ENCODE peak calls at places on chromosomes 6 and 20, in four cellular contexts. T, N, I and L are unnamed samples. For H3K27me3, the result is how much of the 10 kb centered on the place peaks cover.

GRCh38 chr6:43895656-43896055 is 125.6 kb downstream of the VEGFA start:
- DNase-seq in T (no peak), N (no peak), I (no peak), L (no peak)

GRCh38 chr6:30843611-30843998 is 40.7 kb upstream of the DDR1 start:
- DNase-seq in T (no peak), N (no peak), I (no peak), L (no peak)

GRCh38 chr6:143264291-143264834 is 186.1 kb downstream of the ADAT2 start:
- DNase-seq in T (no peak), N (no peak), I (no peak), L (no peak)

GRCh38 chr6:53986165-53986720 is 125.0 kb upstream of the MLIP start:
- DNase-seq in T (no peak), N (no peak), I (peak), L (no peak)

GRCh38 chr6:161435426-161436065 is 161.7 kb upstream of the AGPAT4 start:
- DNase-seq in T (no peak), N (no peak), I (peak), L (no peak)

GRCh38 chr6:13058043-13058442 is 270.3 kb downstream of the TBC1D7 start:
- DNase-seq in T (no peak), N (no peak), I (no peak), L (no peak)

GRCh38 chr6:17361013-17361412 is 32.4 kb upstream of the CAP2 start:
- DNase-seq in T (no peak), N (no peak), I (peak), L (no peak)

GRCh38 chr6:126427713-126428112 is 87.8 kb downstream of the CENPW start:
- DNase-seq in T (no peak), N (no peak), I (no peak), L (peak)

GRCh38 chr6:17313971-17314370 is 32.8 kb downstream of the RBM24 start:
- DNase-seq in T (no peak), N (no peak), I (no peak), L (no peak)

GRCh38 chr6:79735183-79735582 is 104.1 kb downstream of the SH3BGRL2 start:
- DNase-seq in T (no peak), N (no peak), I (no peak), L (no peak)

GRCh38 chr6:79733388-79733787 is 102.3 kb downstream of the SH3BGRL2 start:
- DNase-seq in T (no peak), N (no peak), I (no peak), L (no peak)

GRCh38 chr6:79742030-79742429 is 110.9 kb downstream of the SH3BGRL2 start:
- DNase-seq in T (no peak), N (no peak), I (no peak), L (no peak)

GRCh38 chr6:79734374-79734773 is 103.2 kb downstream of the SH3BGRL2 start:
- DNase-seq in T (no peak), N (no peak), I (no peak), L (no peak)

GRCh38 chr6:79737172-79737571 is 106.0 kb downstream of the SH3BGRL2 start:
- DNase-seq in T (no peak), N (no peak), I (no peak), L (peak)
- TF ChIP-seq CTCF in T (no peak), N (no peak), I (no peak), L (no peak)

DNA sequence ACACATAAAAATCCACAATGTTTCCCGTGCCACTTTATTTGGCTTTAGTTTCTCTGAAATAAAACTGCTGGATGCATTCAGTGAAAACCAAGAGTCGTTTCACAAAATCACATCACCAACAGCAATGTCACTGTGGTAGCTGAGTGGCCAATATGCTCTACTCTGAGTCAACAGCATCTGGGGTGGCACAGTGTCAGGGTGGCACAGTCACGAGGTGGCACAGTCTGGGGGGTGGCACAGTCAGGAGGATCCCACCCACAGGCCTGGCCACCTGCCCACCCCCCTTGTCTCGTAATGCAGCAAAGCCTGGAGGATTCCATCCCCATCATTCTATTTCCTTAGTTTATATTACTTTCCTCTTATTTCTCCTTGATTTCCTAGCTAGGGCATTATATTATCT is 87.0 kb downstream of the ANKRD60 start:
- DNase-seq in T (no peak), N (no peak), I (no peak), L (no peak)
- H3K27me3 ChIP-seq in T (under half), N (under half), I (under half), L (under half)

GRCh38 chr6:149962461-149963211 is 1.1 kb upstream of the ULBP1 start:
- DNase-seq in T (no peak), N (no peak), I (no peak), L (no peak)

GRCh38 chr6:149963462-149964242 is at the start of gene ULBP1:
- DNase-seq in T (peak), N (peak), I (peak), L (no peak)

GRCh38 chr6:149961728-149962425 is 1.9 kb upstream of the ULBP1 start:
- DNase-seq in T (no peak), N (no peak), I (no peak), L (no peak)

GRCh38 chr6:149964243-149965190 is 774 bp downstream of the ULBP1 start:
- DNase-seq in T (no peak), N (no peak), I (peak), L (no peak)

GRCh38 chr6:149963212-149963461 is 606 bp upstream of the ULBP1 start:
- DNase-seq in T (no peak), N (no peak), I (peak), L (peak)
- H3K4me3 ChIP-seq in T (peak), N (no peak), I (peak), L (no peak)

GRCh38 chr20:50569864-50570836 is 60.0 kb downstream of the PTPN1 start:
- DNase-seq in T (no peak), N (no peak), I (peak), L (no peak)
- TF ChIP-seq CTCF in T (no peak), N (no peak), I (peak), L (peak)

DNA sequence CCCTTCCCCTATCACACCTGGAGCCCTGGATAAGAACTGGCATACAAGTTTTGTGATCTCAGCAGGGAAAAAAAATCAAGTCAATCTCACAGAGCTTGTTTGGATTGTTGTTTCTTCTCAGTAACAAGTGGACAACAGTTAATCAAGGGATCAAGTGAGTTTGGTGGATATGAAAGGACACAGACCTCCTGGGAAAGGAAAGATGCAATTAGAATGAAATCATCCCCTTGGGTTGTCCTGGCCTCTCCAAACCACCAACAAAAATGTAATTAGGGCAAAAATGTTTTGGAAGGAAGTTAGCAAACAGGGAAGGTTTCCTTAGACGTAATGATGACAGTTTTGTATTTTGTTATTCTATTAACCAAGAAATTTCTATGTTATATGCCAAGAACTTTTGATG is 99.1 kb upstream of the PRDM1 start:
- DNase-seq in T (no peak), N (no peak), I (no peak), L (no peak)
- H3K27me3 ChIP-seq in T (under half), N (under half), I (under half), L (under half)

GRCh38 chr6:108288742-108289141 is 6.1 kb upstream of the AFG1L start:
- DNase-seq in T (no peak), N (no peak), I (no peak), L (no peak)

GRCh38 chr6:108287373-108287772 is 7.5 kb upstream of the AFG1L start:
- DNase-seq in T (no peak), N (no peak), I (no peak), L (no peak)

GRCh38 chr6:108285381-108285780 is 9.5 kb upstream of the AFG1L start:
- DNase-seq in T (no peak), N (no peak), I (no peak), L (no peak)

DNA sequence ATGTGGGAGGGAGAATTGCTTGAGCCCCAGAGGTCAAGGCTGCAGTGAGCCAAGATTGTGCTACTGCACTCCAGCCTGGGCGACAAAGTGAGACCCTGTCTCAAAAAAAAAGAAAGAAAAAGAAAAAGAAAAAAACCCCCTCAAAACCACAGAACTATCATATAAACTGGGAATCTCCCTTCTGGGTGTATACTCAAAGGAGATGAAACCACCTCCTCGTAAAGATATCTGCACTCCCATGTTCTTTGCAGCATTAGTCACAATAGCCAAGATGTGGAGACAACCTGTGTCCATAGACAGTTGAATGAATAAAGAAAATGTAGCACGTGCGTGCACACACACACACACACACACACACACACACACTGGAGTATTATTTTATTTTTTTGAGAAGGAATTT is 8.5 kb upstream of the AFG1L start:
- DNase-seq in T (no peak), N (no peak), I (no peak), L (no peak)
- H3K4me3 ChIP-seq in T (no peak), N (no peak), I (no peak), L (no peak)

DNA sequence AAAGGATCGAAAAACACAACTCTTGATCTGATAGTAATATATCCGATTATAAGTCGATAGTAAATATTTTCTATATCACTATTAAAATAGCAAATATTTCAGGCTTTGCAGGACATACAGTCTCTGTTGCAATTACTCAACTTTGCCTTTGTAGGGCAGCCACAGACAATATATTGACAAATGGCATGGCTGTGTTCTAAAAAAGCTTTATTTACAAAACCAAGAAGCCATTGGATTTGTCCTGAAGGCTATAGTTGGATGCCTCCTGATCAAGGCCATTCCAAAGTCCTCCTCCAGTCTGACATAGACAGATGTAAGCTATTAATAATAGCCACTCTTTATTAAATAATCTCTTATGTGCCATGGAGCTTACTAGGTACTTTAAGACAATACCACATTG is 5.9 kb downstream of the OCSTAMP start:
- DNase-seq in T (no peak), N (no peak), I (no peak), L (no peak)
- TF ChIP-seq CTCF in T (no peak), N (no peak), I (no peak), L (no peak)

GRCh38 chr20:63172726-63173125 is 43.2 kb downstream of the YTHDF1 start:
- DNase-seq in T (no peak), N (no peak), I (no peak), L (no peak)
- H3K27me3 ChIP-seq in T (under half), N (under half), I (under half), L (half or more)

DNA sequence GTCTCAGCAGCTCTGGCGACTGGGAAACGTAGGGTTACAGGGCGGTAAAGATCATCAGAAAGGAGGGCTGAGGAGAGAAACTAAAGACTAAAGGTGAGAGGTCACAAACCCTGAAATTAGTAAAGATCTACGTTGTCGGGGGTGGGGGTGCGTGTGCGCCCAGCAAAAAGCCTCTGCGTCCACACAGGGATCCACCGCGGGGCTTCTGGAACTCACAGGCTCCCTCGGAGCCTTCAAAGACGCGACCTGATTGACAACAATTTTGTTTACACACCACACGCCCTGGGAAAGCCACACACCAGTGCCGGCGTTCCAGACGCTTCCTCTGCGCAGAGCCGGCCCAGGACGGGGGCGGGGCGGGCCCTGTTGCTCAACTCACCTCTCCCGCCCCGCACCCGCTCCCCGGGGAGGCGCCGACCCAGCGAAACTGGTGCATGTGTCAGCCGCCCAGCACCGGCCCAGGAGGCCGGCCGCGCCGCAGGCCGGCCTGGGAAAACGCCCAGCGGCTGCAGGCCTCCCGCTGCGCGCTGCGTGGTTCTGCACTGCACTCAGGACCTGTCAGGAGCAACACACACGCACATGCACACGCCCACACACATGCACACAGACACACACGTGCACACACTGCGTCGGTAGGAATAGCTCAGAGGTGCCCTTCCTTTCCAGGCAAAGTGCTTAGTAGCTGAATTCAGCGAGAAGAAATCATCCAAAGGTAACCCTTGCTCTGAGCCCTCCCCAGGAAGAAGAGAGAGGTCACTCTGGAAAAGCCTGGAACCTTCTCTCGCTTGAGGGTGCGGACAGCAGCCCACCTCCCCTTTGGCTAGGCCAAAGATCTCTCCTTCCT is 57.2 kb upstream of the ARID1B start:
- DNase-seq in T (peak), N (peak), I (peak), L (peak)
- H3K4me3 ChIP-seq in T (peak), N (no peak), I (peak), L (no peak)

GRCh38 chr20:38934530-38934929 is 8.3 kb downstream of the FAM83D start:
- DNase-seq in T (no peak), N (no peak), I (no peak), L (no peak)

GRCh38 chr20:38932457-38933120 is 6.4 kb downstream of the FAM83D start:
- DNase-seq in T (no peak), N (no peak), I (peak), L (no peak)

GRCh38 chr20:38935967-38936407 is 9.8 kb downstream of the FAM83D start:
- DNase-seq in T (no peak), N (no peak), I (no peak), L (no peak)

GRCh38 chr20:38937000-38937399 is 10.8 kb downstream of the FAM83D start:
- DNase-seq in T (no peak), N (no peak), I (no peak), L (no peak)

GRCh38 chr20:38935285-38935684 is 9.1 kb downstream of the FAM83D start:
- DNase-seq in T (no peak), N (no peak), I (no peak), L (no peak)
- TF ChIP-seq CTCF in T (no peak), N (no peak), I (no peak), L (peak)